ENCODE peak calls at places on chromosomes 16 and 17, in nine cellular contexts. C, Q, R, F, Y, T, E, O and W are unnamed samples.

GRCh38 chr17:14753383-14753782 is 452.5 kb downstream of the HS3ST3B1 start:
- DNase-seq in C (no peak), Q (no peak), R (no peak), F (no peak), Y (no peak), T (no peak), E (no peak), O (no peak), W (no peak)

GRCh38 chr16:21223787-21224186 is 9.7 kb upstream of the ANKS4B start:
- DNase-seq in C (no peak), Q (no peak), R (no peak), F (no peak), Y (no peak), T (no peak), E (no peak), O (no peak), W (no peak)

GRCh38 chr17:82217530-82218204 is 5.0 kb upstream of the CCDC57 start:
- DNase-seq in C (peak; percentile 19), Q (no peak), R (peak; percentile 98), F (peak; percentile 88), Y (peak; percentile 90), T (no peak), E (no peak), O (no peak), W (no peak)

GRCh38 chr17:38710985-38711384 is 5.9 kb downstream of the MLLT6 start:
- DNase-seq in C (no peak), Q (no peak), R (no peak), F (no peak), Y (no peak), T (no peak), E (no peak), O (no peak), W (no peak)

GRCh38 chr16:88515405-88515804 is 54.8 kb upstream of the ZC3H18 start:
- DNase-seq in C (no peak), Q (no peak), R (no peak), F (no peak), Y (no peak), T (no peak), E (no peak), O (no peak), W (no peak)

GRCh38 chr16:50853329-50853728 is 111.4 kb downstream of the CYLD start:
- DNase-seq in C (no peak), Q (no peak), R (no peak), F (no peak), Y (no peak), T (no peak), E (no peak), O (no peak), W (no peak)

GRCh38 chr16:84109598-84110325 is 7.0 kb downstream of the MBTPS1 start:
- DNase-seq in C (no peak), Q (no peak), R (peak; percentile 9), F (no peak), Y (no peak), T (no peak), E (no peak), O (no peak), W (no peak)

GRCh38 chr17:30426292-30426691 is 47.6 kb downstream of the CPD start:
- DNase-seq in C (no peak), Q (no peak), R (no peak), F (no peak), Y (no peak), T (no peak), E (no peak), O (no peak), W (no peak)

GRCh38 chr16:14303182-14303618 is 232.1 kb downstream of the MRTFB start:
- DNase-seq in C (no peak), Q (no peak), R (peak; percentile 36), F (peak; percentile 31), Y (peak; percentile 44), T (no peak), E (no peak), O (no peak), W (no peak)

GRCh38 chr17:82696916-82697807 is 1.3 kb downstream of the RAB40B start:
- DNase-seq in C (no peak), Q (peak; percentile 40), R (no peak), F (no peak), Y (no peak), T (no peak), E (no peak), O (no peak), W (peak; percentile 4)